ENCODE peak calls at places on chromosomes 4 and X, in seven cellular contexts. R is A549; L is head of caudate nucleus; H is mesendoderm; I is activated CD8-positive, alpha-beta T cell treated with anti-CD3 and anti-CD28 coated beads for 36 hours; Z is right cardiac atrium; G is 8988T. A is an unnamed sample.

GRCh38 chr4:114921790-114922581 is 191.4 kb downstream of the NDST4 start:
- DNase-seq in I (no peak), G (no peak), H (peak), Z (peak), L (no peak), R (no peak), A (no peak)

GRCh38 chr4:71456841-71457240 is 118.0 kb downstream of the SLC4A4 start:
- DNase-seq in Z (no peak), L (no peak), H (no peak), R (peak), I (no peak), G (no peak), A (no peak)

GRCh38 chr4:37601527-37601926 is 84.6 kb downstream of the RELL1 start:
- DNase-seq in H (no peak), G (no peak), R (no peak), Z (peak), I (no peak), L (no peak), A (peak)

GRCh38 chr4:126448093-126448820 is 1133.5 kb downstream of the FAT4 start:
- DNase-seq in R (no peak), L (no peak), G (no peak), I (no peak), Z (no peak), H (no peak), A (no peak)

GRCh38 chr4:53943345-53944085 is 120.9 kb downstream of the CHIC2 start:
- DNase-seq in I (no peak), G (no peak), H (no peak), Z (no peak), L (no peak), R (no peak), A (no peak)

GRCh38 chr4:15913631-15913970 is 24.9 kb downstream of the FGFBP1 start:
- DNase-seq in H (peak), Z (no peak), G (peak), L (no peak), R (peak), I (no peak), A (no peak)

GRCh38 chr4:55363618-55364420 is 17.8 kb downstream of the SRD5A3 start:
- DNase-seq in G (no peak), R (no peak), L (peak), I (no peak), Z (no peak), H (no peak), A (no peak)

GRCh38 chr4:74547042-74547441 is 102.1 kb downstream of the AREG start:
- DNase-seq in G (no peak), R (no peak), Z (no peak), H (no peak), L (no peak), I (no peak), A (no peak)

GRCh38 chrX:131779313-131779712 is 235.4 kb downstream of the OR13H1 start:
- DNase-seq in I (no peak), Z (no peak), L (no peak), G (no peak), R (no peak), H (no peak), A (no peak)

GRCh38 chr4:162685401-162685800 is 481.3 kb downstream of the NAF1 start:
- DNase-seq in R (no peak), L (no peak), I (no peak), Z (no peak), G (no peak), H (no peak), A (no peak)

GRCh38 chr4:111208970-111209369 is 586.1 kb upstream of the PITX2 start:
- DNase-seq in I (no peak), H (peak), Z (no peak), G (no peak), R (no peak), L (no peak), A (no peak)

GRCh38 chr4:148263127-148263526 is 179.1 kb downstream of the NR3C2 start:
- DNase-seq in Z (no peak), R (no peak), I (no peak), L (no peak), H (no peak), G (no peak), A (no peak)

GRCh38 chr4:1752284-1753041 is 31.1 kb downstream of the TACC3 start:
- DNase-seq in I (peak), G (peak), R (no peak), Z (peak), H (peak), L (no peak), A (no peak)

GRCh38 chrX:142204522-142205433 is at the start of gene MAGEC2:
- DNase-seq in Z (no peak), L (no peak), G (no peak), R (no peak), I (no peak), H (no peak), A (no peak)

GRCh38 chr4:170089743-170090666 is at the start of gene AADAT:
- DNase-seq in H (peak), R (peak), G (peak), Z (peak), I (peak), L (peak), A (peak)

GRCh38 chr4:73911746-73912145 is 42.6 kb downstream of the CXCL1 start:
- DNase-seq in Z (no peak), I (no peak), R (no peak), H (no peak), G (no peak), L (no peak), A (no peak)

GRCh38 chrX:24672701-24673190 is 21.0 kb upstream of the POLA1 start:
- DNase-seq in L (peak), Z (no peak), R (no peak), G (no peak), H (peak), I (no peak), A (no peak)

GRCh38 chr4:35760706-35761278 is 483.5 kb downstream of the ARAP2 start:
- DNase-seq in H (peak), I (no peak), L (no peak), R (no peak), G (no peak), Z (peak), A (no peak)

GRCh38 chr4:58734030-58734673 is 1624.0 kb upstream of the IGFBP7 start:
- DNase-seq in L (no peak), R (no peak), I (peak), H (no peak), Z (no peak), G (no peak), A (no peak)

GRCh38 chr4:80535551-80535950 is 200.0 kb downstream of the CFAP299 start:
- DNase-seq in G (no peak), Z (no peak), L (no peak), I (no peak), H (no peak), R (no peak), A (no peak)

GRCh38 chr4:183180621-183181020 is 81.6 kb downstream of the WWC2 start:
- DNase-seq in R (no peak), Z (no peak), H (no peak), L (no peak), I (no peak), G (no peak), A (no peak)

GRCh38 chrX:71859637-71860036 is 51.0 kb upstream of the NHSL2 start:
- DNase-seq in R (no peak), I (peak), G (no peak), L (no peak), H (peak), Z (no peak), A (no peak)

GRCh38 chr4:146232131-146232722 is 17.9 kb downstream of the REELD1 start:
- DNase-seq in R (no peak), L (no peak), G (no peak), H (no peak), I (no peak), Z (no peak), A (no peak)

GRCh38 chr4:83285022-83285387 is 407 bp upstream of the COQ2 start:
- DNase-seq in I (peak), R (peak), L (no peak), H (peak), G (no peak), Z (no peak), A (no peak)